ENCODE peak calls at places on chromosomes 4 and X, in seven cellular contexts. U is CD4-positive, alpha-beta memory T cell; M is OCI-LY7; J is pancreas; C is H9; L is tibial artery; X is sigmoid colon. R is an unnamed sample.
A peak's percentile ranks its signal among the peaks of the same experiment; 100 is the strongest.

GRCh38 chr4:155889036-155889793 is 14.3 kb upstream of the TDO2 start:
- DNase-seq in U (no peak), M (no peak), J (peak; percentile 39), C (no peak), L (peak; percentile 24), X (no peak), R (no peak)

GRCh38 chr4:162837241-162837640 is 329.4 kb downstream of the NAF1 start:
- DNase-seq in U (no peak), M (no peak), J (no peak), C (no peak), L (no peak), X (no peak), R (no peak)

GRCh38 chr4:3721627-3722026 is 44.6 kb upstream of the ADRA2C start:
- DNase-seq in U (no peak), M (no peak), J (no peak), C (no peak), L (peak; percentile 45), X (no peak), R (no peak)

GRCh38 chrX:36214924-36215323 is 295.4 kb downstream of the CFAP47 start:
- DNase-seq in U (no peak), M (no peak), J (no peak), C (no peak), L (no peak), X (no peak), R (no peak)

GRCh38 chr4:173556398-173557131 is 26.5 kb upstream of the HAND2 start:
- DNase-seq in U (no peak), M (no peak), J (no peak), C (no peak), L (no peak), X (no peak), R (no peak)

GRCh38 chrX:28582494-28582893 is 4.8 kb upstream of the IL1RAPL1 start:
- DNase-seq in U (no peak), M (no peak), J (no peak), C (no peak), L (no peak), X (no peak), R (no peak)

GRCh38 chrX:96140796-96141195 is 543.8 kb upstream of the DIAPH2 start:
- DNase-seq in U (no peak), M (no peak), J (no peak), C (no peak), L (no peak), X (no peak), R (no peak)

GRCh38 chr4:142406917-142407501 is 439.1 kb downstream of the INPP4B start:
- DNase-seq in U (no peak), M (no peak), J (no peak), C (no peak), L (no peak), X (no peak), R (no peak)

GRCh38 chrX:16445166-16445752 is 204.7 kb upstream of the S100G start:
- DNase-seq in U (peak; percentile 49), M (peak; percentile 48), J (peak; percentile 34), C (peak; percentile 64), L (no peak), X (no peak), R (peak; percentile 8)

GRCh38 chrX:23334871-23335599 is 386 bp downstream of the PTCHD1 start:
- DNase-seq in U (no peak), M (no peak), J (no peak), C (peak; percentile 57), L (no peak), X (no peak), R (no peak)

GRCh38 chrX:44874481-44875184 is 1.6 kb downstream of the KDM6A start:
- DNase-seq in U (peak; percentile 52), M (peak; percentile 37), J (peak; percentile 34), C (no peak), L (peak; percentile 19), X (no peak), R (no peak)

GRCh38 chr4:134544303-134544761 is 342.7 kb upstream of the PABPC4L start:
- DNase-seq in U (no peak), M (no peak), J (no peak), C (no peak), L (no peak), X (peak; percentile 74), R (no peak)

GRCh38 chr4:106982711-106983211 is 53.4 kb downstream of the DKK2 start:
- DNase-seq in U (no peak), M (no peak), J (no peak), C (no peak), L (no peak), X (no peak), R (no peak)

GRCh38 chr4:126242679-126243390 is 928.1 kb downstream of the FAT4 start:
- DNase-seq in U (no peak), M (no peak), J (no peak), C (no peak), L (peak; percentile 34), X (no peak), R (no peak)

GRCh38 chrX:7088968-7089615 is 58.4 kb upstream of the STS start:
- DNase-seq in U (peak; percentile 26), M (peak; percentile 76), J (no peak), C (peak; percentile 49), L (no peak), X (no peak), R (no peak)

DNA sequence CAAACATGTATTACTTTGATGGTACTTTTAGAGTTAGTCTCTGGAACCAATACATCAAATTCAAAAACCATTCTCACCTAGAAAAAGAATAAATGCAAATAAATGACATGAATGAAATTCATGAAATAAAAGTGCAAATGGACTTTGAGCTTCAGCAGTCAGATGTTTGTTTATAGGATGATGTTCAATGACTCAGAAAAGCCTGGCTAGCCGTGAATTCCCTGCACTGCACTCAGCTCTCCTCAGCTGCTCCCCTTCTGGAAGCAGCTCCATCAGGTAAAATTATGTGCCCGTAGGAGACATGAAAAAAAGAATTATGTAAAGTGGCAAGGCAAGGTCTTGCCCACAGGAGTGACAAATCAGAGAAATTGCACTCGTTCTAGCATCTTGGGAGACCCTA is 390.6 kb downstream of the GPM6A start:
- DNase-seq in U (no peak), M (no peak), J (no peak), C (no peak), L (no peak), X (no peak), R (no peak)
- H3K9me3 ChIP-seq in U (no peaks in the 10 kb centered on the region), M (peaks cover 8% of the 10 kb centered on the region), J (no peaks in the 10 kb centered on the region), C (no peaks in the 10 kb centered on the region), L (peaks cover 7% of the 10 kb centered on the region), X (peaks cover 4% of the 10 kb centered on the region), R (no peaks in the 10 kb centered on the region)

GRCh38 chrX:39301041-39301440 is 499.8 kb downstream of the MID1IP1 start:
- DNase-seq in U (no peak), M (no peak), J (no peak), C (no peak), L (no peak), X (no peak), R (no peak)
- H3K9me3 ChIP-seq in U (no peaks in the 10 kb centered on the region), M (no peaks in the 10 kb centered on the region), J (no peaks in the 10 kb centered on the region), C (peaks cover 26% of the 10 kb centered on the region), L (no peaks in the 10 kb centered on the region), X (no peaks in the 10 kb centered on the region), R (no peaks in the 10 kb centered on the region)

GRCh38 chr4:68963389-68963788 is 11.8 kb upstream of the UGT2A3 start:
- DNase-seq in U (no peak), M (no peak), J (peak; percentile 16), C (no peak), L (no peak), X (no peak), R (no peak)
- H3K9me3 ChIP-seq in U (no peaks in the 10 kb centered on the region), M (no peaks in the 10 kb centered on the region), J (no peaks in the 10 kb centered on the region), C (no peaks in the 10 kb centered on the region), L (no peaks in the 10 kb centered on the region), X (no peaks in the 10 kb centered on the region), R (no peaks in the 10 kb centered on the region)

DNA sequence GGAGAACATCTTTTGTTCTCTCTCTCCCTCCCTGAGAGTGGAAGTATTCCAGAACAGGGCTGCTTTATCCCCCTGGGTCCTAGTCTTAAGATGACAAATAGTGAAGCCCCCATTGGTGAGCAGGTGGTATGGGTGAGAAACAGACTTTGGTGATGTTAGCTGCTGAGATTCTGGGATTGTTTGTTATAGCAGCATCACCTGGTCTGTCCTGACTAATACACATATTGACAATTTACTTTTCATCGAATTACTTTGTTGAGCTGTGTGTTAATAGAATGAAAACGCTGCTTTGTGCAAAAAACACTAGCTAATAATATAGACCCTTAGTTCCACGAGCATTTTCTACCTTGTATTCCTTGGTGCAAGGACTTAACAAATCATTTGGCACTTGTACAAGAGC is 133.5 kb downstream of the ASMT start:
- DNase-seq in U (no peak), M (no peak), J (no peak), C (no peak), L (no peak), X (no peak), R (no peak)
- H3K9me3 ChIP-seq in U (no peaks in the 10 kb centered on the region), M (no peaks in the 10 kb centered on the region), J (no peaks in the 10 kb centered on the region), C (no peaks in the 10 kb centered on the region), L (no peaks in the 10 kb centered on the region), X (no peaks in the 10 kb centered on the region), R (no peaks in the 10 kb centered on the region)

R was measured in T-helper 17 cell.